ENCODE peak calls at places on chromosome 19, in seven cellular contexts. Y is fibroblast of lung, K is RWPE2, E is Peyer's patch, I is BE2C, H is heart right ventricle, S is transverse colon. R is an unnamed sample.

GRCh38 chr19:37007587-37008220 is 70.5 kb upstream of the ZNF420 start:
- DNase-seq in Y (peak; percentile 71), K (no peak), E (peak; percentile 19), I (no peak), H (peak; percentile 87), S (peak; percentile 13), R (peak; percentile 62)

GRCh38 chr19:51750381-51751124 is 1.1 kb downstream of the FPR1 start:
- DNase-seq in Y (no peak), K (no peak), E (no peak), I (no peak), H (no peak), S (no peak), R (no peak)

GRCh38 chr19:57389730-57390598 is at the start of gene ZNF548:
- DNase-seq in Y (peak; percentile 100), K (peak; percentile 95), E (peak; percentile 96), I (peak; percentile 98), H (peak; percentile 95), S (peak; percentile 95), R (peak; percentile 99)

GRCh38 chr19:3357362-3357730 is 9.0 kb upstream of the NFIC start:
- DNase-seq in Y (no peak), K (no peak), E (no peak), I (no peak), H (no peak), S (no peak), R (no peak)

GRCh38 chr19:1651061-1651547 is 1.3 kb downstream of the TCF3 start:
- DNase-seq in Y (peak; percentile 42), K (no peak), E (peak; percentile 52), I (peak; percentile 24), H (no peak), S (peak; percentile 70), R (no peak)

GRCh38 chr19:38717855-38718254 is 26.4 kb downstream of the CAPN12 start:
- DNase-seq in Y (no peak), K (no peak), E (no peak), I (no peak), H (no peak), S (no peak), R (no peak)

GRCh38 chr19:18091217-18091608 is 4.5 kb upstream of the IL12RB1 start:
- DNase-seq in Y (no peak), K (no peak), E (peak; percentile 94), I (no peak), H (peak; percentile 32), S (peak; percentile 78), R (no peak)

GRCh38 chr19:14343286-14343685 is 38.0 kb upstream of the ADGRE5 start:
- DNase-seq in Y (no peak), K (no peak), E (no peak), I (peak; percentile 53), H (no peak), S (no peak), R (no peak)

GRCh38 chr19:30521937-30522336 is 149.8 kb downstream of the ZNF536 start:
- DNase-seq in Y (no peak), K (no peak), E (no peak), I (no peak), H (no peak), S (no peak), R (no peak)

GRCh38 chr19:30406220-30406944 is 34.2 kb downstream of the ZNF536 start:
- DNase-seq in Y (peak; percentile 1), K (no peak), E (no peak), I (peak; percentile 60), H (peak; percentile 33), S (peak; percentile 16), R (no peak)

GRCh38 chr19:661427-662196 is 1.4 kb downstream of the RNF126 start:
- DNase-seq in Y (no peak), K (no peak), E (peak; percentile 79), I (no peak), H (no peak), S (peak; percentile 71), R (no peak)

GRCh38 chr19:43784251-43784980 is 3.6 kb upstream of the KCNN4 start:
- DNase-seq in Y (peak; percentile 83), K (peak; percentile 89), E (peak; percentile 61), I (no peak), H (no peak), S (peak; percentile 79), R (peak; percentile 86)

GRCh38 chr19:30659638-30660037 is 287.5 kb downstream of the ZNF536 start:
- DNase-seq in Y (no peak), K (no peak), E (no peak), I (no peak), H (no peak), S (no peak), R (no peak)

GRCh38 chr19:51742736-51743288 is 8.9 kb downstream of the FPR1 start:
- DNase-seq in Y (no peak), K (no peak), E (no peak), I (no peak), H (no peak), S (no peak), R (peak; percentile 27)

GRCh38 chr19:41945135-41945766 is 13.9 kb downstream of the RABAC1 start:
- DNase-seq in Y (no peak), K (no peak), E (peak; percentile 97), I (no peak), H (no peak), S (peak; percentile 83), R (no peak)

GRCh38 chr19:43638991-43639494 is 607 bp downstream of the CADM4 start:
- DNase-seq in Y (no peak), K (no peak), E (no peak), I (no peak), H (no peak), S (no peak), R (no peak)

GRCh38 chr19:2618611-2619010 is 83.9 kb downstream of the GNG7 start:
- DNase-seq in Y (peak; percentile 45), K (no peak), E (peak; percentile 86), I (no peak), H (peak; percentile 49), S (peak; percentile 74), R (peak; percentile 41)

GRCh38 chr19:36225219-36225892 is 10.4 kb downstream of the ZNF146 start:
- DNase-seq in Y (peak; percentile 72), K (no peak), E (no peak), I (no peak), H (no peak), S (no peak), R (peak; percentile 59)

DNA sequence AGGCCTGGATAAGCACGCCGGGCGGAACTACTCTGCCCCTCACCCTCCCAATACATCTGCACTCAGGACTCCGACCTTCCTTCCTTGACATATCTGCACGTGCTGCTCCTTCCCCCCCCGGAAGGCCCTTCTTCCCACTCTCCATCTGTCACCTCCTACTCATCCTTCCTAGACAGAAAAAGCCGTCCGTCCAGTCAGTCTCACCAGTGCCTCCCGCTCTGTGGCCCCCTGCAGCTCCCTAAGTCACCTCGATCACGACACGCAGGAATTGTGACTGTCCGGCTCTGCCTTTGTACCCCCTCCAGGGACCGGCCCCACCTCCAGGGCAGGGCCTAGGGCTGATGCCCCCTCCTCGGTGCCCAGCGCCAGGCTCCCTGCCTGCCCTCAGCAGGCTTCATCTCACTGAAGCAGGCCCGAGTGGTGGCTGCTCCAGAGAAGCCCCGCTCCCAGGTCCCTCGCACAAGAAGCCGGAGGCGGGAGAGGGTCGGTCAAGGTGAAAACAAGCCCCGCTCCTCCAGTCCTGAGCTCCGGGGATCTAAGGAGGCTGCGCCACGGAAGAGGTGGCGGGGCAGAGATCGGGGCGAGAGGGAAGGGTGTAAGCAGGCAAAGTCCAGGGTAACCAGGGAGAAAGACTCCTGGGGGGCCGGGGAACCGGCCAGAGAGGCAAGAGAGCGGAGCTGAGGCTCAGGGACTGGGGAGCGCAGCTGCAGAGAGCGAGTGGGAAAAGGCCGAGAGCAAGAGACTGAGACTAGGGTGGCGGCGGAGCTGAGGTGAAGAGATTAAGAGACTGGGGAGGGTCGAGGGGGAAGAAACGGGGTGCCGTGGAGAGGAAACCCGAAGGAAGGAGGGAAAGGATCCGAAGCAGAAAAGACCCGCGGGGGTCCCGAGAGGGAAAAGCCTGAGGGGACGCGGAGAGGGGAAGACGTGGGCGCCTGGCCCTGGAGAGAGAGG is 1.1 kb downstream of the PPP6R1 start:
- DNase-seq in Y (no peak), K (no peak), E (peak; percentile 38), I (no peak), H (no peak), S (no peak), R (no peak)
- H3K4me3 ChIP-seq in Y (peak overlapping the region; percentile 88), K (peak overlapping the region; percentile 66), E (peak overlapping the region; percentile 97), I (peak overlapping the region; percentile 93), H (peak overlapping the region; percentile 96), S (peak overlapping the region; percentile 67), R (peak overlapping the region; percentile 83)

GRCh38 chr19:35030257-35031071 is at the start of gene SCN1B:
- DNase-seq in Y (peak; percentile 59), K (no peak), E (no peak), I (peak; percentile 75), H (peak; percentile 73), S (peak; percentile 46), R (peak; percentile 67)
- TF ChIP-seq CTCF in Y (no peak), K (no peak), E (no peak), I (no peak), H (no peak), S (no peak), R (no peak)

GRCh38 chr19:7924651-7925170 is 1.2 kb downstream of the CTXN1 start:
- DNase-seq in Y (no peak), K (no peak), E (no peak), I (no peak), H (no peak), S (no peak), R (no peak)

GRCh38 chr19:7925171-7925837 is 631 bp downstream of the CTXN1 start:
- DNase-seq in Y (peak; percentile 71), K (peak; percentile 70), E (peak; percentile 68), I (peak; percentile 93), H (peak; percentile 76), S (peak; percentile 77), R (peak; percentile 68)

GRCh38 chr19:7926727-7927604 is 1.0 kb upstream of the CTXN1 start:
- DNase-seq in Y (no peak), K (no peak), E (no peak), I (peak; percentile 57), H (no peak), S (no peak), R (no peak)

GRCh38 chr19:7927605-7928333 is 1.8 kb upstream of the CTXN1 start:
- DNase-seq in Y (no peak), K (peak; percentile 55), E (no peak), I (no peak), H (no peak), S (no peak), R (no peak)

GRCh38 chr19:7926021-7926726 is at the start of gene CTXN1:
- DNase-seq in Y (peak; percentile 37), K (no peak), E (peak; percentile 67), I (peak; percentile 91), H (peak; percentile 81), S (peak; percentile 81), R (peak; percentile 35)
- H3K4me3 ChIP-seq in Y (peak within 1 kb of the TSS; percentile 57), K (peak within 1 kb of the TSS; percentile 31), E (peak within 1 kb of the TSS; percentile 61), I (peak within 1 kb of the TSS; percentile 48), H (peak within 1 kb of the TSS; percentile 51), S (peak within 1 kb of the TSS; percentile 29), R (peak within 1 kb of the TSS; percentile 41)

GRCh38 chr19:10964903-10965302 is 4.1 kb downstream of the SMARCA4 start:
- DNase-seq in Y (no peak), K (no peak), E (no peak), I (no peak), H (no peak), S (no peak), R (no peak)
- TF ChIP-seq CTCF in Y (no peak), K (no peak), E (no peak), I (peak; percentile 30), H (no peak), S (no peak), R (no peak)

R was measured in astrocyte of the spinal cord.